ENCODE peak calls at places on chromosome 5, in five cellular contexts. J is adipocyte, W is HepG2, G is fibroblast of pulmonary artery, D is PC-3. O is an unnamed sample.

GRCh38 chr5:73591102-73591695 is 25.7 kb downstream of the UTP15 start:
- DNase-seq in W (peak), D (peak), J (peak), G (peak), O (peak)

GRCh38 chr5:16483361-16483760 is 17.8 kb upstream of the ZNF622 start:
- DNase-seq in D (peak), J (no peak), W (no peak), G (no peak), O (peak)

GRCh38 chr5:131082034-131082550 is 83.0 kb downstream of the HINT1 start:
- DNase-seq in W (no peak), G (peak), D (no peak), J (peak), O (no peak)

GRCh38 chr5:176405656-176406435 is 10.5 kb downstream of the CLTB start:
- DNase-seq in G (no peak), W (no peak), J (no peak), D (no peak), O (no peak)

GRCh38 chr5:151699071-151699901 is 12.6 kb upstream of the SPARC start:
- DNase-seq in G (peak), W (peak), D (peak), J (peak), O (peak)

GRCh38 chr5:132952829-132953228 is 10.6 kb downstream of the AFF4 start:
- DNase-seq in G (no peak), D (no peak), J (no peak), W (no peak), O (no peak)

GRCh38 chr5:95892784-95893354 is 68.8 kb downstream of the ELL2 start:
- DNase-seq in W (peak), G (peak), J (peak), D (peak), O (no peak)

GRCh38 chr5:113230711-113231652 is 203.8 kb downstream of the TSSK1B start:
- DNase-seq in J (no peak), D (peak), G (no peak), W (no peak), O (peak)

GRCh38 chr5:110105692-110106091 is 416.0 kb downstream of the MAN2A1 start:
- DNase-seq in W (peak), G (peak), D (peak), J (peak), O (peak)

GRCh38 chr5:143025376-143025775 is 255.2 kb downstream of the ARHGAP26 start:
- DNase-seq in D (no peak), J (peak), G (no peak), W (no peak), O (no peak)

GRCh38 chr5:96896806-96897205 is 20.5 kb downstream of the ERAP2 start:
- DNase-seq in D (no peak), W (no peak), J (no peak), G (no peak), O (no peak)

GRCh38 chr5:58745350-58745749 is 162.5 kb downstream of the RAB3C start:
- DNase-seq in W (no peak), G (no peak), D (no peak), J (no peak), O (no peak)

GRCh38 chr5:131252824-131253171 is 11.1 kb upstream of the CDC42SE2 start:
- DNase-seq in J (no peak), G (no peak), D (no peak), W (no peak), O (no peak)

GRCh38 chr5:131209175-131209505 is 38.4 kb downstream of the LYRM7 start:
- DNase-seq in D (no peak), G (no peak), J (no peak), W (no peak), O (no peak)

GRCh38 chr5:102798103-102798502 is 43.0 kb downstream of the PAM start:
- DNase-seq in J (no peak), W (no peak), G (no peak), D (no peak), O (no peak)

GRCh38 chr5:161734741-161735140 is 49.2 kb downstream of the GABRA6 start:
- DNase-seq in J (no peak), D (no peak), G (no peak), W (no peak), O (no peak)

GRCh38 chr5:30540150-30540549 is 653.3 kb upstream of the CDH6 start:
- DNase-seq in J (no peak), D (no peak), G (no peak), W (no peak), O (no peak)

GRCh38 chr5:158899201-158899600 is 200.5 kb downstream of the EBF1 start:
- DNase-seq in J (no peak), D (no peak), G (no peak), W (no peak), O (no peak)

GRCh38 chr5:139246394-139246793 is 47.1 kb upstream of the MATR3 start:
- DNase-seq in G (peak), J (peak), D (peak), W (no peak), O (peak)

GRCh38 chr5:2134543-2135299 is 252.0 kb upstream of the IRX4 start:
- DNase-seq in D (peak), W (peak), G (peak), J (no peak), O (no peak)

GRCh38 chr5:145511351-145511750 is 323.8 kb downstream of the PRELID2 start:
- DNase-seq in J (no peak), D (no peak), W (no peak), G (no peak), O (no peak)

GRCh38 chr5:109611505-109611904 is 78.2 kb upstream of the MAN2A1 start:
- DNase-seq in D (no peak), W (no peak), G (no peak), J (no peak), O (no peak)

GRCh38 chr5:1174122-1174936 is 27.1 kb upstream of the SLC6A19 start:
- DNase-seq in W (peak), J (peak), D (peak), G (peak), O (peak)

GRCh38 chr5:77638204-77638762 is at the start of gene OTP:
- DNase-seq in D (no peak), W (no peak), G (no peak), J (no peak), O (no peak)

GRCh38 chr5:167305591-167306213 is 985.7 kb upstream of the WWC1 start:
- DNase-seq in J (no peak), W (no peak), D (no peak), G (no peak), O (no peak)

GRCh38 chr5:124080256-124080655 is 568.3 kb downstream of the CSNK1G3 start:
- DNase-seq in J (no peak), G (no peak), D (peak), W (peak), O (peak)

GRCh38 chr5:93620487-93621339 is 37.7 kb downstream of the NR2F1 start:
- DNase-seq in W (peak), G (peak), D (peak), J (peak), O (peak)

GRCh38 chr5:128241071-128241695 is 157.6 kb downstream of the SLC12A2 start:
- DNase-seq in J (peak), W (no peak), G (no peak), D (no peak), O (no peak)

GRCh38 chr5:159469496-159470370 is 139.4 kb upstream of the IL12B start:
- DNase-seq in G (no peak), W (no peak), J (no peak), D (peak), O (no peak)

GRCh38 chr5:135269224-135269623 is 129.8 kb downstream of the MACROH2A1 start:
- DNase-seq in J (peak), W (no peak), G (peak), D (no peak), O (no peak)

GRCh38 chr5:159100928-159101646 is 1.4 kb upstream of the EBF1 start:
- DNase-seq in G (no peak), J (peak), D (no peak), W (no peak), O (no peak)

GRCh38 chr5:111254613-111255012 is 30.4 kb downstream of the CAMK4 start:
- DNase-seq in W (no peak), D (no peak), J (peak), G (peak), O (no peak)

GRCh38 chr5:6542421-6543345 is 90.2 kb downstream of the NSUN2 start:
- DNase-seq in D (no peak), G (no peak), W (no peak), J (no peak), O (no peak)

GRCh38 chr5:35313296-35313695 is 83.0 kb upstream of the PRLR start:
- DNase-seq in W (no peak), G (peak), D (peak), J (peak), O (peak)

GRCh38 chr5:165525268-165525667 is 2019.8 kb downstream of the MAT2B start:
- DNase-seq in G (peak), W (no peak), J (peak), D (peak), O (peak)
- H3K4me3 ChIP-seq in G (no peak), W (no peak), J (no peak), D (no peak), O (no peak)

GRCh38 chr5:56026863-56027300 is 32.1 kb upstream of the IL6ST start:
- DNase-seq in W (no peak), D (peak), J (peak), G (peak), O (peak)
- H3K4me3 ChIP-seq in W (no peak), D (no peak), J (no peak), G (no peak), O (no peak)

GRCh38 chr5:171924493-171925122 is 81.8 kb downstream of the FBXW11 start:
- DNase-seq in J (no peak), W (no peak), G (no peak), D (no peak), O (no peak)
- H3K4me3 ChIP-seq in J (no peak), W (no peak), G (no peak), D (no peak), O (no peak)

GRCh38 chr5:84825616-84826015 is 440.9 kb upstream of the EDIL3 start:
- DNase-seq in D (peak), J (peak), G (peak), W (no peak), O (peak)
- H3K4me3 ChIP-seq in D (no peak), J (no peak), G (no peak), W (no peak), O (no peak)

GRCh38 chr5:149732500-149733128 is 2.5 kb downstream of the PPARGC1B start:
- DNase-seq in D (peak), W (peak), G (no peak), J (no peak), O (no peak)
- H3K4me3 ChIP-seq in D (peak), W (peak), G (peak), J (peak), O (peak)

DNA sequence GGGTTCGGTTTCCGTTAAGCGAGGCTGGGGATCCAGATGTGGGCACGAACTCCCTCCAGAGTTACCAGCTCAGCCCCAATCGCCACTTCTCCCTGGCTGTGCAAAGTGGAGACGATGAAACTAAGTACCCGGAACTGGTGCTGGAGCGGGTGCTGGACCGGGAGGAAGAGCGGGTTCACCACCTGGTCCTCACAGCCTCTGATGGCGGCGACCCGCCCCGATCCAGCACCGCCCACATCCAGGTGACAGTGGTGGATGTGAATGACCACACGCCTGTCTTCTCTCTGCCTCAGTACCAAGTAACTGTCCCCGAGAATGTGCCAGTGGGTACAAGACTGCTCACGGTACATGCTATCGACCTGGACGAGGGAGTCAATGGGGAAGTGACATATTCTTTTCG is 803 bp downstream of the PCDHGA7 start:
- DNase-seq in G (no peak), J (no peak), D (no peak), W (no peak), O (no peak)
- H3K4me3 ChIP-seq in G (peak), J (peak), D (no peak), W (no peak), O (no peak)

GRCh38 chr5:72453260-72453775 is 53.9 kb downstream of the ZNF366 start:
- DNase-seq in W (no peak), J (no peak), G (no peak), D (no peak), O (no peak)
- H3K4me3 ChIP-seq in W (no peak), J (peak), G (no peak), D (no peak), O (no peak)

GRCh38 chr5:79464278-79464677 is 49.7 kb downstream of the HOMER1 start:
- DNase-seq in G (no peak), J (no peak), D (no peak), W (no peak), O (no peak)

GRCh38 chr5:79459626-79460025 is 54.3 kb downstream of the HOMER1 start:
- DNase-seq in G (no peak), J (no peak), D (no peak), W (no peak), O (no peak)

GRCh38 chr5:79464695-79465332 is 49.1 kb downstream of the HOMER1 start:
- DNase-seq in D (peak), W (no peak), J (peak), G (peak), O (peak)
- H3K4me3 ChIP-seq in D (peak), W (no peak), J (no peak), G (no peak), O (no peak)

DNA sequence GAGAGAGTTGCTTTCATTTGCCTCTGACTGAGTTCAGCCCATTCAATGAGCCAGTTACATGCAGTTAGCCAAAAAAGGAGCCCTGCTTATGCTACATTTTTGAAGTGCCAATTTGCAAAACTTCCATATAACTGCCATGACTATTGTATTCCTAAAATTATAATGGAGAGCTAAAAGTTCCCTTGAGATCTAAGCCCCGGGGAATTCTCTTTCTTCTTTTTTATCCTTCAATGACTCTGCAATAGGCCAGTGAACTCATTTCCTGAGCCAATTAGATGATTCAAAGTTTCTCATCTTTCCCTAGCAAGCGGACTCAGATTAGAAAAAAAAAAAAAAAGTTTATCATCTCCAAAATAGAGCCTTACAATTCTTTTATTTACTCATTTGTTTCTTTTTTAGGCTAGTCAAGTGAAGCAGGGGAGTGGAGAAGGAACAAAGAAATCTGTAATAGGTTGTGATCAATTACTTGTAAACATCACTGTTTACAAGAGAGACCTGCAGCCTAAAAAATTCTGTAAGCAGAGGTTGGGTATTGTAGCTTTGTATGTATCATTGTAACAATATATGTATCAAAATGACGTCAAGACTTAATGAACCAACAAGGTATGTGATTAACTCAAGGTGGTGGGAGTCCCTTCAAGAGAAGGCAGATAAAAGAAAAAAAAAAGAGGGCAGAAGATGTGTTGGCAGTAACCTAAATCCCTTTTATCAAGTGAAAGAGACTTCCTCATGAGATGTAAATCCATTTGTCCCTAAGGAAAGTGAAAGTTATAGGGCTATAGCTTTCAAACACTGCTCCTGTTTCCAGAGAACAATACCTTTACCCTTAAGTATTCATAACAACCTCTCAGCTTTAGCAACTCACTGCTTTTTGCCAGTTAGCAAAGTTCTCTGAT is 48.7 kb upstream of the HOMER1 start:
- DNase-seq in J (peak), G (peak), D (peak), W (no peak), O (peak)
- H3K4me3 ChIP-seq in J (no peak), G (no peak), D (no peak), W (no peak), O (no peak)

O was measured in bronchial epithelial cell.